ENCODE peak calls at places on chromosome 15, in four cellular contexts. Z, F, W and E are unnamed samples.

GRCh38 chr15:78021761-78022160 is 55.8 kb downstream of the TBC1D2B start:
- DNase-seq in W (no peak), Z (no peak), F (no peak), E (no peak)

GRCh38 chr15:82039871-82040270 is 5.9 kb downstream of the MEX3B start:
- DNase-seq in W (no peak), Z (no peak), F (no peak), E (no peak)

GRCh38 chr15:63054985-63055384 is 12.4 kb downstream of the TPM1 start:
- DNase-seq in F (no peak), Z (no peak), W (no peak), E (no peak)

GRCh38 chr15:90201150-90201943 is at the start of gene SEMA4B:
- DNase-seq in W (no peak), Z (peak; percentile 87), F (peak; percentile 83), E (peak; percentile 85)

GRCh38 chr15:70083946-70084345 is 13.8 kb downstream of the TLE3 start:
- DNase-seq in Z (no peak), W (no peak), F (no peak), E (no peak)

GRCh38 chr15:101194246-101195138 is 57.4 kb downstream of the CHSY1 start:
- DNase-seq in Z (no peak), F (no peak), W (no peak), E (no peak)

GRCh38 chr15:25863067-25863967 is at the start of gene ATP10A:
- DNase-seq in F (peak; percentile 78), W (no peak), Z (no peak), E (no peak)

GRCh38 chr15:38593523-38593922 is 28.9 kb upstream of the RASGRP1 start:
- DNase-seq in W (no peak), F (no peak), Z (no peak), E (peak; percentile 41)

GRCh38 chr15:64197425-64197824 is 34.6 kb upstream of the PPIB start:
- DNase-seq in F (no peak), W (no peak), Z (no peak), E (no peak)

GRCh38 chr15:48796930-48797329 is 13.9 kb downstream of the CEP152 start:
- DNase-seq in F (no peak), W (no peak), Z (no peak), E (no peak)

GRCh38 chr15:87527875-87528274 is 728.7 kb downstream of the NTRK3 start:
- DNase-seq in Z (no peak), W (no peak), F (no peak), E (no peak)

GRCh38 chr15:71997691-71998090 is 120.3 kb downstream of the MYO9A start:
- DNase-seq in Z (no peak), F (no peak), W (no peak), E (no peak)

GRCh38 chr15:101045236-101045646 is 126.1 kb downstream of the LRRK1 start:
- DNase-seq in F (peak; percentile 25), W (no peak), Z (peak; percentile 6), E (peak; percentile 15)

GRCh38 chr15:48592929-48593328 is 52.6 kb downstream of the FBN1 start:
- DNase-seq in Z (no peak), F (no peak), W (no peak), E (no peak)

GRCh38 chr15:95286911-95287769 is 1043.4 kb upstream of the NR2F2 start:
- DNase-seq in Z (no peak), W (no peak), F (no peak), E (no peak)

GRCh38 chr15:96115642-96116041 is 214.9 kb upstream of the NR2F2 start:
- DNase-seq in F (no peak), W (no peak), Z (no peak), E (no peak)

GRCh38 chr15:33292718-33293307 is 18.0 kb upstream of the RYR3 start:
- DNase-seq in W (no peak), Z (peak; percentile 28), F (no peak), E (peak; percentile 55)

GRCh38 chr15:39300451-39301153 is 280.3 kb upstream of the THBS1 start:
- DNase-seq in W (no peak), Z (no peak), F (no peak), E (no peak)

GRCh38 chr15:94265009-94265408 is 33.6 kb downstream of the MCTP2 start:
- DNase-seq in W (no peak), F (no peak), Z (no peak), E (no peak)

GRCh38 chr15:31349233-31350141 is 22.9 kb downstream of the KLF13 start:
- DNase-seq in W (no peak), F (no peak), Z (no peak), E (no peak)

GRCh38 chr15:31352283-31352880 is 25.7 kb downstream of the KLF13 start:
- DNase-seq in W (no peak), Z (peak; percentile 67), F (no peak), E (peak; percentile 87)

GRCh38 chr15:31353931-31354330 is 27.3 kb downstream of the KLF13 start:
- DNase-seq in F (no peak), W (no peak), Z (no peak), E (no peak)

GRCh38 chr15:31350771-31351170 is 24.1 kb downstream of the KLF13 start:
- DNase-seq in F (no peak), W (no peak), Z (no peak), E (no peak)

GRCh38 chr15:31352911-31353811 is 26.5 kb downstream of the KLF13 start:
- DNase-seq in F (peak; percentile 90), Z (peak; percentile 78), W (peak; percentile 45), E (peak; percentile 67)
- H3K4me1 ChIP-seq in F (peaks cover 46% of the 10 kb centered on the region), Z (peaks cover 54% of the 10 kb centered on the region), W (peaks cover 54% of the 10 kb centered on the region), E (peaks cover 100% of the 10 kb centered on the region)

GRCh38 chr15:27482344-27482743 is 511.4 kb downstream of the GABRG3 start:
- DNase-seq in W (no peak), F (no peak), Z (no peak), E (no peak)
- H3K27ac ChIP-seq in W (no peak overlapping the region), F (no peak overlapping the region), Z (no peak overlapping the region), E (no peak overlapping the region)

GRCh38 chr15:67114846-67115521 is 49.6 kb downstream of the SMAD3 start:
- DNase-seq in W (no peak), Z (no peak), F (peak; percentile 23), E (no peak)
- H3K4me1 ChIP-seq in W (peaks cover 54% of the 10 kb centered on the region), Z (peaks cover 29% of the 10 kb centered on the region), F (peaks cover 31% of the 10 kb centered on the region), E (peaks cover 74% of the 10 kb centered on the region)

GRCh38 chr15:52679232-52680040 is at the start of gene ATOSA:
- DNase-seq in W (peak; percentile 79), F (peak; percentile 95), Z (peak; percentile 94), E (peak; percentile 92)
- H3K27ac ChIP-seq in W (peak within 1 kb of the TSS; percentile 94), F (peak within 1 kb of the TSS; percentile 96), Z (peak within 1 kb of the TSS; percentile 99), E (peak within 1 kb of the TSS; percentile 97)